ENCODE peak calls at places on chromosomes 16 and 17, in six cellular contexts. B is HCT116, N is GM12878, R is H1, T is HepG2, V is K562. Z is an unnamed sample.

GRCh38 chr16:66457888-66458287 is 30.8 kb downstream of the BEAN1 start:
- DNase-seq in B (no peak), N (no peak), R (no peak), T (no peak), V (no peak), Z (no peak)

GRCh38 chr17:57892820-57893595 is 43.2 kb upstream of the MRPS23 start:
- DNase-seq in B (peak), N (no peak), R (peak), T (peak), V (no peak), Z (no peak)

GRCh38 chr16:31357324-31358156 is 2.6 kb downstream of the ITGAX start:
- DNase-seq in B (no peak), N (no peak), R (no peak), T (no peak), V (no peak), Z (peak)

GRCh38 chr16:52545544-52546262 is 1.2 kb downstream of the TOX3 start:
- DNase-seq in B (no peak), N (no peak), R (peak), T (no peak), V (no peak), Z (peak)

GRCh38 chr17:6162892-6163291 is 92.7 kb downstream of the WSCD1 start:
- DNase-seq in B (no peak), N (no peak), R (no peak), T (no peak), V (no peak), Z (no peak)

GRCh38 chr16:10579965-10580918 is at the start of gene EMP2:
- DNase-seq in B (peak), N (no peak), R (peak), T (peak), V (peak), Z (peak)

GRCh38 chr17:65062168-65062915 is 5.8 kb upstream of the GNA13 start:
- DNase-seq in B (no peak), N (no peak), R (no peak), T (peak), V (no peak), Z (peak)

GRCh38 chr16:26648851-26649250 is 417.9 kb upstream of the C16orf82 start:
- DNase-seq in B (no peak), N (no peak), R (no peak), T (no peak), V (no peak), Z (no peak)

GRCh38 chr17:67477687-67478086 is 100.6 kb downstream of the PITPNC1 start:
- DNase-seq in B (peak), N (no peak), R (no peak), T (no peak), V (no peak), Z (no peak)

GRCh38 chr16:30615358-30616076 is 5.3 kb upstream of the ZNF689 start:
- DNase-seq in B (peak), N (no peak), R (peak), T (peak), V (peak), Z (peak)

GRCh38 chr16:20611350-20611902 is 35.3 kb upstream of the ACSM2B start:
- DNase-seq in B (no peak), N (no peak), R (no peak), T (no peak), V (no peak), Z (no peak)

GRCh38 chr17:48814504-48814903 is 2.5 kb downstream of the TTLL6 start:
- DNase-seq in B (peak), N (no peak), R (peak), T (peak), V (peak), Z (peak)

GRCh38 chr17:80956321-80957190 is 35.1 kb upstream of the CHMP6 start:
- DNase-seq in B (no peak), N (no peak), R (no peak), T (no peak), V (no peak), Z (no peak)

GRCh38 chr17:78879679-78880186 is 23.3 kb downstream of the CEP295NL start:
- DNase-seq in B (no peak), N (no peak), R (no peak), T (no peak), V (peak), Z (peak)

GRCh38 chr16:4699030-4699556 is 5.7 kb downstream of the NUDT16L1 start:
- DNase-seq in B (no peak), N (no peak), R (no peak), T (no peak), V (no peak), Z (no peak)

GRCh38 chr16:51723016-51723724 is 572.1 kb upstream of the SALL1 start:
- DNase-seq in B (no peak), N (no peak), R (no peak), T (no peak), V (no peak), Z (no peak)

GRCh38 chr16:12503201-12503600 is 300.5 kb downstream of the CPPED1 start:
- DNase-seq in B (no peak), N (no peak), R (no peak), T (no peak), V (no peak), Z (no peak)

GRCh38 chr17:42111901-42112551 is 488 bp downstream of the DHX58 start:
- DNase-seq in B (no peak), N (no peak), R (no peak), T (no peak), V (no peak), Z (no peak)

GRCh38 chr16:74455213-74455612 is 33.9 kb upstream of the CLEC18B start:
- DNase-seq in B (no peak), N (no peak), R (no peak), T (peak), V (no peak), Z (no peak)

GRCh38 chr16:26816885-26817571 is 249.7 kb upstream of the C16orf82 start:
- DNase-seq in B (no peak), N (no peak), R (no peak), T (no peak), V (peak), Z (no peak)

GRCh38 chr17:48002208-48002919 is 31.5 kb downstream of the CDK5RAP3 start:
- DNase-seq in B (no peak), N (peak), R (no peak), T (peak), V (peak), Z (no peak)

GRCh38 chr16:70395345-70395901 is 43.5 kb downstream of the ST3GAL2 start:
- DNase-seq in B (no peak), N (no peak), R (peak), T (peak), V (peak), Z (peak)

GRCh38 chr17:181213-182163 is at the start of gene DOC2B:
- DNase-seq in B (peak), N (no peak), R (peak), T (no peak), V (no peak), Z (peak)

GRCh38 chr17:42780816-42781638 is 617 bp downstream of the WNK4 start:
- DNase-seq in B (no peak), N (no peak), R (no peak), T (no peak), V (no peak), Z (no peak)

DNA sequence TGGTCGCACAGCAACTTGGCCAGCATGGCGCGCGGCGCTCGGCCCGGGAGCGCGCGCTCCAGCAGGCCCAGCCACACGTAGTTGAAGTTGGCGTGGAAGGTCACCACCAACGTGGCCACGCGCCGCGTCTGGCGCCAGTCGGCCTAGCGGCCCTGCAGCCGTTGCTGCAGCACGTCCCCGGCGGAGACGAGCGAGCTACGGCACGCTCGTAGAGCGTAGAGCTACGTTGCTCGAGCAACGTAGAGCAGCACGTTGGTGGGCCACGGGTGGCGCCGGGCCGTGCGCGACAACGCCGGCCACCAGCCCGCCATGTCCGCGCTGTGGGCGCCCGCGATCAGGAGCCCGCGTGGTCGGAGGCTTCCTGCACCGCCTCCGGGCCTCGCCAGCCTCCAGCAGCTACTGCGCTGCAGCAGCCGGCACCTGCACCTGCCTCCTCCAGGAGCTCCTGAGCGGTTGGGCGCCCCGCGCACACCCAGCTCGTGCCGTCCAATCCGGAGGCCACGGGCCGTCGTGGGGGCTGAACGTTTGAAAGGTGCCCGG is 13.4 kb upstream of the SULT1A1 start:
- DNase-seq in B (peak), N (no peak), R (no peak), T (no peak), V (peak), Z (no peak)
- TF ChIP-seq SIN3A in B (peak), N (no peak), R (no peak), T (no peak), V (no peak), Z (no peak)

GRCh38 chr17:46817151-46817900 is 1.2 kb downstream of the WNT3 start:
- DNase-seq in B (no peak), N (no peak), R (peak), T (no peak), V (no peak), Z (no peak)
- H3K4me2 ChIP-seq in B (no peak), N (no peak), R (peak), T (no peak), V (no peak), Z (no peak)

DNA sequence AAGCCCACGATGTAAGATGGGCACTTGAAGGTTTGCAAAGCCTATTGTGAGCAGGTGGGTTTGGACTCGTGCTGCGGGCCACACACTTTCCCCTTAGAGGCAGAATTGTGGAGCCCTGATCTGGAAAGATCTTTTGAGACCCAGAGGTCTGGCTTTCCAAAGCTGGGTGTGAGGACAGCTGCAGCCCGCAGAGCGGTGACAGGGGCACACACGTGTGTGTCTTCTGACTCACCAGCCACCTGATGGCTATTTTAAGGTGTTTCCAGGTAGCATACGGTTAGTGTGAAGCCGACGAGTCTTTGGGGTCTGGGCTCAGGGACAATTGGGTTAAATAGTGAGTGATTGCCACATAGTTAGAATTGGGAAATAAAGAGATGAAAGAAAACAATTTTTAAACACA is 108.9 kb upstream of the GSE1 start:
- DNase-seq in B (no peak), N (no peak), R (no peak), T (no peak), V (no peak), Z (no peak)
- TF ChIP-seq SIN3A in B (no peak), N (no peak), R (no peak), T (no peak), V (no peak), Z (no peak)

DNA sequence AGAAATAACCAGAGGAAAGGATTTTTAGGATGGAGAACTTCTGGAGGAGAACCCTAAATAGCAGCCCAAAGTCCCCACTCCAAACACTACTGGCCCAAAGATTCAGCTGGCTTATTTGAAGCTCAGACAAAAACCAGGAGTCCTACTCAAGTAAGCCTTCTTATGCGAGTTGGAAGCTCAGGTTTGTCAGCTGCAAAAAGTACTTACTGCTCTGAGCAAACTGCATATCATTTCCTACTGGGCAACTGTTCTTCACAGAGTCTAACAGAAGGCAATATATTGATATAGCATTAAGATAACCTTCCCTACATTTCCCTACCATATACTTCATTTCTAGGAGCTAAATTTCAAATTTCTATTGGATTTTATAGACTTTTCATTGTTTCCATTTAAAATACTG is 76.1 kb upstream of the CORO6 start:
- DNase-seq in B (no peak), N (no peak), R (no peak), T (no peak), V (no peak), Z (no peak)
- H3K4me2 ChIP-seq in B (no peak), N (no peak), R (no peak), T (no peak), V (no peak), Z (no peak)

GRCh38 chr17:20155258-20156195 is 146.4 kb downstream of the SPECC1 start:
- DNase-seq in B (peak), N (peak), R (peak), T (peak), V (peak), Z (peak)

GRCh38 chr17:20159406-20160075 is 150.4 kb downstream of the SPECC1 start:
- DNase-seq in B (no peak), N (no peak), R (no peak), T (no peak), V (no peak), Z (no peak)

GRCh38 chr17:20156196-20157077 is 147.3 kb downstream of the SPECC1 start:
- DNase-seq in B (peak), N (no peak), R (no peak), T (peak), V (peak), Z (peak)

GRCh38 chr17:20157078-20157360 is 147.9 kb downstream of the SPECC1 start:
- DNase-seq in B (no peak), N (no peak), R (no peak), T (no peak), V (no peak), Z (no peak)

GRCh38 chr17:20158580-20158979 is 149.4 kb downstream of the SPECC1 start:
- DNase-seq in B (no peak), N (no peak), R (no peak), T (no peak), V (no peak), Z (no peak)
- TF ChIP-seq SIN3A in B (no peak), N (no peak), R (no peak), T (no peak), V (no peak), Z (no peak)

DNA sequence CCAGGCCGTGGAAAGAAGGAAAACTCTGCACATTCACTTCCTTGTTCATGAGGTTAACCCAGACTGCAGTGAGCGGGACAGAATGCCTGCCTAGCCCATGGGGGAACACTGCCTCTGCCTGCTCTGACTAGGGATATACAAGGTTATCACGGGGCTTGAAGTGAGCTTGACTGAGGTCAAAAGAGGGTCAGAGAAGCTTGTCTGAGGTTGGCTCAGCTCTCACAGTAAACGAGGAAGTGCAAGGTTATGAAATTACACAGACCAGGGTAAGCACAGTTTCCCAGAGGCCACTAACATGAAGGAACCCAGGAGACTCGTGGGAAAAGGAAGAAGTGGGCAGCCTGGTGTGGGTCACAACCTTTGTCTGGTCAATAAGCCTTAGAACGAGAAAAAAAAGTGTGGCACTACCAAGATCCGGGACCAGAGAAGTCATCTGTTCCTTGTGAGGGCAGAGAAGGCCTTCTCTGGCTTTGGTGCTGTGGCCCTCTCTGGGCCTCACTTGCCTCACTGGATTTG is 28.8 kb downstream of the HIC1 start:
- DNase-seq in B (no peak), N (peak), R (no peak), T (peak), V (no peak), Z (no peak)
- H3K4me2 ChIP-seq in B (no peak), N (peak), R (no peak), T (no peak), V (no peak), Z (peak)

DNA sequence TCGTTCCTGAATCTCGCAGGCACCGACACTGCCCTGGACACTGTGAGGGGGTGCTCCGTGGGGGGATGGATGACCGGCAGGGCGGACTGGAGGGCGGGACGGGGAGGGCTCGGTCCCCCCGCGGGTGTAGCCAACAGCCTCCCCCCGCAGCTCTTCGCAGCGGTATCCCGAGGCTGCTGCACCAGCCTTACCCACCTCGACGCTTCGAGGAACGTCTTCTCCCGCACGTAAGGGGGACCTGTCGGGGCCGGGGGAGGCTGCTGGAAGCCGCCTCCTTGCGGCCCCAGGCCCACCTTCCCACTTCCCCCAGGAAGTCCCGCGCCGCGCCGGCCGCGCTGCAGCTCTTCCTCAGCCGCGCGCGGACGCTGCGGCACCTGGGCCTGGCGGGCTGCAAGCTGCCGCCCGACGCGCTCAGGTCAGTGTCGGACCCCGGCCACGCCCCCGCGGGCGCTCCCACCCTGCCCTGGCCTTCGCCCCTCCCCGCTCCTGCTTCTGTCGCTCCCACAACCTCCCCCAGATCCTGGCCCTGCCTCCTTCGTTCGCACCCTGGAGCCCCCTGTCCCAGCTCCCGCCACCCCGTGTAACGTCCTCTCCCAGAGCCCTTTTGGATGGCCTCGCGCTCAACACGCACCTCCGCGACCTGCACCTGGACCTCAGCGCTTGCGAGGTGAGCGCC is 3.3 kb downstream of the CARMIL2 start:
- DNase-seq in B (no peak), N (no peak), R (peak), T (no peak), V (peak), Z (no peak)
- TF ChIP-seq SIN3A in B (no peak), N (no peak), R (no peak), T (no peak), V (no peak), Z (no peak)

DNA sequence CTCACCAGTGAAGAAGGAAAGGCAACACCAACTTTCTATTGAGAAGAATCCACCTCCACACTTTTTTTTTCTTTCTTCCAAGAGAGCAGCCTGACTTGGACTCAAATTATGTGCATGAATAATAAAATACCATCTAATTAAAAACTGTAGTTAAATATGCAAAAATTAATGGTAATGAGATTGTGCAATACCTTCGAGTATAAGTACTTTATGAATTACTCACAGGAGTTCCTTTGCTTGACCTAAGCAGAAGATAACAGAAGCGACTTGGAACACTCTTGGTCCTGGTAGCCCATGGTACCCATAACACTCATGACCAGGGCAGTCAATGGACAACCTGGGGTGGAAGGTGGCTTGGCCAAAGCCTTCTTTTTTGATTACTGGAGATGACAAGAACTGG is 203.5 kb upstream of the IRX3 start:
- DNase-seq in B (no peak), N (no peak), R (no peak), T (no peak), V (no peak), Z (no peak)
- H3K4me2 ChIP-seq in B (no peak), N (no peak), R (no peak), T (no peak), V (no peak), Z (no peak)

GRCh38 chr16:57283214-57283955 is 1.1 kb downstream of the PLLP start:
- DNase-seq in B (no peak), N (no peak), R (no peak), T (no peak), V (no peak), Z (no peak)

GRCh38 chr16:57285379-57285778 is 907 bp upstream of the PLLP start:
- DNase-seq in B (no peak), N (no peak), R (no peak), T (no peak), V (no peak), Z (no peak)

GRCh38 chr16:57284952-57285263 is 436 bp upstream of the PLLP start:
- DNase-seq in B (no peak), N (no peak), R (no peak), T (no peak), V (no peak), Z (no peak)

GRCh38 chr16:57283956-57284205 is 591 bp downstream of the PLLP start:
- DNase-seq in B (no peak), N (no peak), R (no peak), T (no peak), V (no peak), Z (no peak)

GRCh38 chr16:57284206-57284951 is at the start of gene PLLP:
- DNase-seq in B (no peak), N (no peak), R (peak), T (no peak), V (peak), Z (peak)
- TF ChIP-seq SIN3A in B (no peak), N (no peak), R (no peak), T (peak), V (no peak), Z (no peak)

GRCh38 chr17:62780951-62781350 is 27.2 kb downstream of the MARCHF10 start:
- DNase-seq in B (no peak), N (no peak), R (no peak), T (no peak), V (no peak), Z (no peak)
- H3K4me2 ChIP-seq in B (no peak), N (no peak), R (no peak), T (no peak), V (no peak), Z (no peak)

Z was measured in SK-N-SH.